ENCODE peak calls at places on chromosomes 4 and X, in nine cellular contexts. I, S, F, C, P, R, T, O and H are unnamed samples.

GRCh38 chr4:33104190-33104773 is 2384.1 kb downstream of the PCDH7 start:
- DNase-seq in I (no peak), S (no peak), F (peak; percentile 67), C (no peak), P (no peak), R (no peak), T (no peak), O (no peak), H (no peak)

GRCh38 chr4:145935253-145936141 is 3.1 kb downstream of the ZNF827 start:
- DNase-seq in I (peak; percentile 67), S (peak; percentile 65), F (peak; percentile 50), C (no peak), P (peak; percentile 52), R (no peak), T (peak; percentile 79), O (peak; percentile 79), H (no peak)

GRCh38 chr4:184807797-184808718 is 17.7 kb downstream of the ACSL1 start:
- DNase-seq in I (peak; percentile 82), S (no peak), F (no peak), C (peak; percentile 75), P (peak; percentile 48), R (no peak), T (no peak), O (peak; percentile 46), H (no peak)

GRCh38 chrX:1601051-1601767 is 9.8 kb downstream of the AKAP17A start:
- DNase-seq in I (no peak), S (no peak), F (no peak), C (peak; percentile 72), P (no peak), R (no peak), T (no peak), O (no peak), H (peak; percentile 77)

GRCh38 chr4:74618659-74619058 is 173.7 kb downstream of the AREG start:
- DNase-seq in I (no peak), S (no peak), F (no peak), C (no peak), P (no peak), R (no peak), T (no peak), O (peak; percentile 7), H (no peak)

GRCh38 chr4:99074816-99075215 is 13.8 kb downstream of the ADH5 start:
- DNase-seq in I (no peak), S (no peak), F (no peak), C (no peak), P (no peak), R (no peak), T (no peak), O (no peak), H (no peak)

GRCh38 chr4:77432702-77433101 is 172.9 kb upstream of the CXCL13 start:
- DNase-seq in I (no peak), S (peak; percentile 21), F (peak; percentile 47), C (no peak), P (no peak), R (no peak), T (peak; percentile 4), O (peak; percentile 5), H (no peak)

GRCh38 chr4:119025916-119026661 is 109.5 kb upstream of the MYOZ2 start:
- DNase-seq in I (no peak), S (no peak), F (no peak), C (no peak), P (peak; percentile 39), R (no peak), T (no peak), O (no peak), H (no peak)

GRCh38 chrX:39773923-39774803 is 323.6 kb downstream of the BCOR start:
- DNase-seq in I (no peak), S (no peak), F (no peak), C (no peak), P (no peak), R (peak; percentile 8), T (no peak), O (no peak), H (no peak)

GRCh38 chr4:166128452-166128851 is 255.4 kb downstream of the TLL1 start:
- DNase-seq in I (no peak), S (no peak), F (no peak), C (no peak), P (no peak), R (no peak), T (no peak), O (no peak), H (no peak)

GRCh38 chrX:10569946-10570345 is 50.4 kb downstream of the MID1 start:
- DNase-seq in I (no peak), S (no peak), F (no peak), C (no peak), P (no peak), R (no peak), T (no peak), O (no peak), H (no peak)

GRCh38 chr4:163611172-163611571 is 116.7 kb downstream of the TMA16 start:
- DNase-seq in I (no peak), S (no peak), F (no peak), C (no peak), P (no peak), R (no peak), T (peak; percentile 40), O (no peak), H (no peak)

GRCh38 chr4:163609046-163609445 is 114.6 kb downstream of the TMA16 start:
- DNase-seq in I (no peak), S (no peak), F (no peak), C (no peak), P (no peak), R (no peak), T (no peak), O (no peak), H (no peak)

GRCh38 chr4:163612762-163613161 is 118.3 kb downstream of the TMA16 start:
- DNase-seq in I (no peak), S (no peak), F (no peak), C (no peak), P (no peak), R (no peak), T (no peak), O (no peak), H (no peak)

GRCh38 chr4:163611784-163612445 is 117.4 kb downstream of the TMA16 start:
- DNase-seq in I (no peak), S (no peak), F (no peak), C (no peak), P (no peak), R (no peak), T (no peak), O (no peak), H (no peak)

DNA sequence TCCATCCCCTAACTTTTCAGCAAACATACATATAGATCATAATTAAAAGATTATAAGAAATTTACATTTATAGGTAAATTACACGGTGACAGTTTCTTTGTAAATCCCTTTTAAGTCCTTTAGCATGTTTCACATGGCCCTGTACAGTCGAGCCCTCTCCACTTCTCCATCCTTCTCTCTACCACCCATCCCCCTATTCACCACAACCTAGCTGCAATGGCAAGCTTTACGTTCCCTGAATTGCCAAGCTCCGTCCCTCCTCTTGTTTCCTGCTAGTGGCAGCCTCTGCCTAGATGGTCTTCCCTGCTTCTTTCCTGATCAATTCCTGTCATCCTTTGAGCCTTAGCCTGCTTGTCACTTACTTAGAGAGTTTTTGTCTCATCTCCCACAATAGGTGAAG is 116.2 kb downstream of the TMA16 start:
- DNase-seq in I (no peak), S (no peak), F (no peak), C (no peak), P (no peak), R (no peak), T (no peak), O (peak; percentile 16), H (no peak)
- H3K4me1 ChIP-seq in I (peaks cover 2% of the 10 kb centered on the region), S (no peaks in the 10 kb centered on the region), F (no peaks in the 10 kb centered on the region), C (no peaks in the 10 kb centered on the region), P (no peaks in the 10 kb centered on the region), R (no peaks in the 10 kb centered on the region), T (peaks cover 74% of the 10 kb centered on the region), O (no peaks in the 10 kb centered on the region), H (no peaks in the 10 kb centered on the region)

GRCh38 chr4:153639556-153640475 is 44.3 kb upstream of the TLR2 start:
- DNase-seq in I (no peak), S (no peak), F (no peak), C (no peak), P (no peak), R (no peak), T (no peak), O (no peak), H (no peak)

GRCh38 chr4:153638999-153639398 is 45.1 kb upstream of the TLR2 start:
- DNase-seq in I (no peak), S (no peak), F (no peak), C (no peak), P (no peak), R (no peak), T (no peak), O (no peak), H (no peak)

GRCh38 chr4:153640476-153640802 is 43.6 kb upstream of the TLR2 start:
- DNase-seq in I (no peak), S (no peak), F (no peak), C (no peak), P (no peak), R (no peak), T (no peak), O (no peak), H (no peak)

GRCh38 chr4:153643406-153644016 is 40.6 kb upstream of the TLR2 start:
- DNase-seq in I (no peak), S (no peak), F (peak; percentile 72), C (no peak), P (no peak), R (no peak), T (peak; percentile 92), O (peak; percentile 54), H (no peak)

DNA sequence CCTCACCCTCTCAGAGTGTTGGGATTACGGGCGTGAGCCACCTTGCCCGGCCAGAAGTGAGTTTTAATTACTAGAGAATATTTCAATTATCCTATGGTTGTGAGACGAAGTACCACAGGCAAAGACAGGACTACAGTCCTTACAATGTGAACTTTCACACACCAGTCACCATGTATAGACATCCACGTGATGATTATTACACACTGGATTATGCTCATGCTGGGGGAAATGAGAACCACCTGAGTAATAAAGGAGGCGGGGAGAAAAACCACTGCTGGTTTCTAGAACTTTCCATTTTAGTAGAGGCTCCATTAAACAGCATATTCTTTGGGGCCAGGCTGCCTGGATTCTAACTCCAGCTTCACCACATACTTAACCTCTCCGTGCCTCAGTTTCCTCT is 42.5 kb upstream of the TLR2 start:
- DNase-seq in I (no peak), S (no peak), F (no peak), C (no peak), P (no peak), R (no peak), T (no peak), O (no peak), H (no peak)
- H3K4me1 ChIP-seq in I (peaks cover 2% of the 10 kb centered on the region), S (no peaks in the 10 kb centered on the region), F (peaks cover 4% of the 10 kb centered on the region), C (no peaks in the 10 kb centered on the region), P (no peaks in the 10 kb centered on the region), R (no peaks in the 10 kb centered on the region), T (peaks cover 22% of the 10 kb centered on the region), O (no peaks in the 10 kb centered on the region), H (no peaks in the 10 kb centered on the region)

DNA sequence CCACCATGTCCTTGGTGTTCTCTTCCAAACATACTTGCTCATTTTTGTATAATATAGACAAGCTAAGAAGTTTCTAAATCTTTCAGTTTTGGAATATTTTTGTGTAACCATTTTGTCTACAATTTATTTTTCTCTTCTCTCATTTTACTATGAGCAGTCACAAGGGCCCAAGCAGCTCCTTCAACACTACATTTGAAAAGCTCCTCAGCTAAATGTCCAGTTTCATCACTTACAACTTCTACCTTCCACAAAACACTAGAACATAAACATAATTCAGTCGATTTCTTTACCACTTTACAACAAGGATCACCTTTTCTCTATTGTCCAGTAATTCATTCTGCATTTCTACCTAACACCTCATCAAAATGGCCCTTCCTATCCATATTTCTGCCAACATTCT is 554.4 kb downstream of the RAB28 start:
- DNase-seq in I (no peak), S (no peak), F (no peak), C (no peak), P (no peak), R (no peak), T (no peak), O (no peak), H (no peak)
- H3K4me1 ChIP-seq in I (peaks cover 28% of the 10 kb centered on the region), S (no peaks in the 10 kb centered on the region), F (no peaks in the 10 kb centered on the region), C (no peaks in the 10 kb centered on the region), P (no peaks in the 10 kb centered on the region), R (no peaks in the 10 kb centered on the region), T (no peaks in the 10 kb centered on the region), O (no peaks in the 10 kb centered on the region), H (no peaks in the 10 kb centered on the region)

GRCh38 chr4:8440491-8441311 is at the start of the genes ACOX3 and TRMT44:
- DNase-seq in I (peak; percentile 92), S (peak; percentile 95), F (peak; percentile 87), C (peak; percentile 95), P (peak; percentile 92), R (peak; percentile 92), T (peak; percentile 87), O (peak; percentile 96), H (peak; percentile 85)
- H3K4me1 ChIP-seq in I (peaks cover 8% of the 10 kb centered on the region), S (peaks cover 9% of the 10 kb centered on the region), F (peaks cover 26% of the 10 kb centered on the region), C (peaks cover 68% of the 10 kb centered on the region), P (peaks cover 70% of the 10 kb centered on the region), R (peaks cover 20% of the 10 kb centered on the region), T (peaks cover 54% of the 10 kb centered on the region), O (peaks cover 8% of the 10 kb centered on the region), H (peaks cover 44% of the 10 kb centered on the region)